ENCODE peak calls at places on chromosomes 12 and 14, in four cellular contexts. B is CD8-positive, alpha-beta T cell; Z is GM12865; G is endodermal cell. E is an unnamed sample.

GRCh38 chr12:7502612-7503011 is 965 bp downstream of the CD163 start:
- DNase-seq in B (no peak), Z (no peak), G (no peak), E (no peak)

GRCh38 chr12:5964913-5965900 is 20.1 kb upstream of the ANO2 start:
- DNase-seq in B (no peak), Z (no peak), G (peak), E (no peak)

GRCh38 chr14:24843999-24844398 is 205.9 kb downstream of the STXBP6 start:
- DNase-seq in B (no peak), Z (no peak), G (no peak), E (no peak)

GRCh38 chr12:130330685-130331084 is 7.0 kb upstream of the PIWIL1 start:
- DNase-seq in B (no peak), Z (no peak), G (peak), E (no peak)

GRCh38 chr12:105221588-105222325 is 14.2 kb downstream of the APPL2 start:
- DNase-seq in B (no peak), Z (no peak), G (no peak), E (no peak)

GRCh38 chr12:50174971-50175715 is 8.0 kb upstream of the CERS5 start:
- DNase-seq in B (no peak), Z (peak), G (no peak), E (no peak)

GRCh38 chr14:41457393-41457792 is 149.3 kb upstream of the LRFN5 start:
- DNase-seq in B (no peak), Z (no peak), G (no peak), E (no peak)

GRCh38 chr12:64696065-64696741 is 63.0 kb downstream of the GNS start:
- DNase-seq in B (no peak), Z (no peak), G (no peak), E (no peak)

GRCh38 chr14:23398348-23398747 is 9.7 kb downstream of the MYH6 start:
- DNase-seq in B (no peak), Z (no peak), G (no peak), E (no peak)

GRCh38 chr12:13725049-13725448 is 256.4 kb downstream of the GRIN2B start:
- DNase-seq in B (no peak), Z (no peak), G (no peak), E (no peak)

GRCh38 chr12:51823875-51824565 is 24.5 kb downstream of the FIGNL2 start:
- DNase-seq in B (peak), Z (peak), G (peak), E (no peak)

GRCh38 chr12:24044973-24045703 is 95.7 kb upstream of the SOX5 start:
- DNase-seq in B (no peak), Z (no peak), G (no peak), E (no peak)

GRCh38 chr12:24499151-24500146 is 449.5 kb downstream of the BCAT1 start:
- DNase-seq in B (no peak), Z (no peak), G (no peak), E (no peak)

GRCh38 chr14:61149896-61150295 is 131.2 kb downstream of the TMEM30B start:
- DNase-seq in B (no peak), Z (no peak), G (no peak), E (no peak)

GRCh38 chr14:106129274-106129673 is 602.9 kb downstream of the TMEM121 start:
- DNase-seq in B (peak), Z (peak), G (no peak), E (no peak)
- H3K4me3 ChIP-seq in B (no peak), Z (no peak), G (no peak), E (no peak)

GRCh38 chr12:131454418-131455217 is 256.3 kb upstream of the SFSWAP start:
- DNase-seq in B (no peak), Z (peak), G (peak), E (peak)

GRCh38 chr12:131455581-131456110 is 255.2 kb upstream of the SFSWAP start:
- DNase-seq in B (no peak), Z (no peak), G (no peak), E (no peak)

GRCh38 chr12:131449027-131449426 is 261.9 kb upstream of the SFSWAP start:
- DNase-seq in B (no peak), Z (no peak), G (no peak), E (no peak)

GRCh38 chr12:131455218-131455506 is 255.7 kb upstream of the SFSWAP start:
- DNase-seq in B (no peak), Z (no peak), G (no peak), E (no peak)

DNA sequence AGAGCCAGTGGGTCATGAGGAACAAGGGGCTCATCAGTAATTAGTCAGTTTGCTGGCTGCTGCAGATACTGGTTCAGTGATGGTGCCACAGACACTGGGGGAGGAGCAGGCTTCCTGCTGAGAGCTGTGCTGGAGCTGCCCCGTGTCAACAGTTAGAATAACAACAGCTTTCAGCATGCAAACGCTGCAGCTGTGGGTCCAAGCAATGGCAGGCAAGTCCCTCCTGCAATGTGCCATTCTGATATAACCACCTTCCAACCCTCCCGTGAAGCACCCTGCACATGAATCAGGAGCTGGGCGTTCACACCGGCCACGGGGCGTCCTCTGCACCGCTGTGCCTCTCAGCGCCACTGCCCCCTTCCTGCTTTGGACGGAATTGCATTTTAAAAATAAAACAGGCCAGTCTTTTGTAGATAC is 258.4 kb upstream of the SFSWAP start:
- DNase-seq in B (no peak), Z (peak), G (peak), E (no peak)
- TF ChIP-seq CTCF in B (peak), Z (peak), G (peak), E (peak)

GRCh38 chr12:30942936-30943335 is 16.4 kb downstream of the TSPAN11 start:
- DNase-seq in B (no peak), Z (no peak), G (peak), E (no peak)

DNA sequence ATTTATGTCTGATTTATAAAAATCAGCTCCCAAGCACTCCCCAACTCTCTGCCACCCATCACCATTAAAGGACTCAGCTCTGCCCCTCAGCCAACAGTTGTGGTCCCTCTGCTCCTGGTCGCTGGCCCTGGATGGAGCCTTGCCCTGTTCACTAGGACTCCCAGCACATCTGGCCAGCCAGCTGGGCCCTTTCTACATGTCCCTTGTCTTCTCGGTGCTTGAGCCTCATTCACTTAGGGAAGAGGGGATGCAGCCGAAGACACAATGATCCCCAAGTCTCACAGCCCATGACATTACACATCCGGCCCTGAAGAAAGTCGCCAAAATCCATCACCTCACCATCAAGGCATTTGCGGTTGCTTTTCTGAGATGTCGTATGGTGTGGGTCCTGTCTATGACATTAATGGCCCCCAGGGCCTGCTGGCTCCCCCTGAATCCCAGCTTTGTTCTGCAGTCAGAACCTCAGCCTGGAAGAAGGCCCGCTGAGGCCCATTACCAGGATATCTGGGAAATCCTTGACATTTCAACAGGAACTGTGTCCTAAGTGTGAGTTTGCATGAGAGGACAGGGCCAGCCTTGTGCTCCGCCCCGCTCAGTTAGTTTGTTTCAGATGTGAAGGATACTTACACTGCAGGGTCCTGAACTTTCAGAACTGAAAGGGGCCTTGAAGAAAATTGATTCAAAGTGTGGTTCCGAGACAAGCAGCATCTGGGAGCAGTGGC is 19.1 kb downstream of the TSPAN11 start:
- DNase-seq in B (no peak), Z (no peak), G (no peak), E (no peak)
- H3K4me3 ChIP-seq in B (no peak), Z (no peak), G (no peak), E (no peak)

DNA sequence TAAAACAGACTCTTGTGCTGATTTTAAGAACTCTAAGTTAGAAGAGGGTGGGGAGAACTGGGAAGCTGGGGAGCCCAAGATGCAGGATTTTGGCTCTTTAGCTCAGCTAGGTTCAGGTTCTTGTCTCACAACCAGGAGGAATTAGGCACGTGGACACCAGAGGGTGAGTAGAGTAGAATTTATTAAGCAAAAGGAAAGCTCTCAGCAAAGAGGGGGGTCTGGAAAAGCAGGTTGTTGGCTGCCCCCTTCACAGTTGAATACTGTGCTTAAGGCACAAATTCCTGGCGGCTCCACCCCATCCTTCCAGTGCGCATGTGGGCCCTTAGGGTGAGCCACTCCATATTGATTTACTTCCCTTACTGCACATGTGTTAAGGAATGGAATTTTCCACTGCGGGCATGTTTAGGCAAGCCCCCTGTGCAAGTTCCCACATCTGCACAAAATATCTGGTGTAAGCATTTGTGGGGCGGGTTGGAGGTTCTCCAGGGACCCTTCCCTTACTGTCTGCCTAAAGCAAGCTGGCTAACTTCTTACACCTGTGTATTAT is 142.0 kb downstream of the BICD1 start:
- DNase-seq in B (no peak), Z (no peak), G (peak), E (no peak)
- TF ChIP-seq CTCF in B (no peak), Z (no peak), G (no peak), E (no peak)

DNA sequence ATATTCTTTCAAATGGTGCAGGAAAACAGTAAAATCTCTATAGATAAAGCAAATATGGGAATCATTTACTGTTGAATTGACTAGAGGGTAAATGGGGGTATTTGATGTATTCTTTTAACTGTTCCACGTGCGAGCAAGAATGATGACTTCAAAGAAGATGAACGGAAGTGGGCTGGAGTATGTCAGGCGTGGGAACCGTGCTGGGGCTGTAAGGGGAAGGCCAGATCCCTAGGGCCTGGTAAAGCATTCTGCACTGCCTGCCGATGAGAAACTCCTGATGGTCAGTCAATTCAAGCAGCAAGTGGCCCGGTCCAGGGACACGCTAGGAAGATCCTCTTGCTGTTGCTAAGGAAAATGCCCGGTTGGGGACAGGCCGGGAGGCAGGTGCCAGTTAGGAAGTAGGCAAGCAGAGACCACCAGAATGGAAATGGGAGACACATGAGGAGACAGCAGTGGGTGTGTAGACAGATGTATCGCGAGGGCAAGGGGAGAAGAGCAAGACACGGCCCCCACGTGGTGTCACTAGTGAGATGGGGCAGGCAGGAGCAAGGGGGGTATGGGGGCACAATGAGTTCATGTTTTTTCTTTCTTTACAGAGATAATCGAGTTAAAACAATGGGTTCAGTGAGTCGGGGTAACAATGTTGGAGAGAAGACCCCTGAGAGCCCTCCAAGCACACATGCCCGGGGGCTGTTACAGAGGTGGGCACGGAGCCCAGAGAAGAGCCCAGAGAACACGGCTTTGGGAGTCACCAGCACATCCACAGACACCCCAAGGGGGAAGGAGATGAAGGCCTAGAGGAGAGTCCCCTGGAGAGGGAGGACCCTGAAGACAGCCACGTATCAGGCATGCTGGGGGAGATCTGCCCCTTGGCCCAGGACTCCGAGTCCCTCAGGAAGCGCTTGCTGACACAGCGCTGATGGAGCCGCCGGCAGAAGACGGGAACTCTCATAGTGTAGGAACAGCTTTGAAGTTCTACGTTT is 37.2 kb downstream of the FBXO21 start:
- DNase-seq in B (no peak), Z (peak), G (no peak), E (no peak)
- H3K4me3 ChIP-seq in B (no peak), Z (no peak), G (no peak), E (no peak)